ENCODE peak calls at places on chromosomes 7 and 10, in ten cellular contexts. One of them, this sample, is unnamed. For H3K4me1, the result is how much of the 10 kb centered on the place peaks cover.

GRCh38 chr10:68330852-68331454 is 911 bp upstream of the HNRNPH3 start:
- DNase-seq in HepG2: no peak
- DNase-seq in sigmoid colon: peak
- DNase-seq in GM23338: peak
- DNase-seq in endothelial cell of umbilical vein: no peak
- DNase-seq in Panc1: no peak
- DNase-seq in spleen: peak
- DNase-seq in GM12878: no peak
- DNase-seq in breast epithelium: peak
- DNase-seq in transverse colon: peak
- DNase-seq in this sample: peak

GRCh38 chr7:132402751-132403245 is 173.5 kb downstream of the PLXNA4 start:
- DNase-seq in spleen: peak
- DNase-seq in GM12878: no peak
- DNase-seq in HepG2: no peak
- DNase-seq in GM23338: no peak
- DNase-seq in breast epithelium: peak
- DNase-seq in Panc1: no peak
- DNase-seq in transverse colon: no peak
- DNase-seq in endothelial cell of umbilical vein: no peak
- DNase-seq in sigmoid colon: peak
- DNase-seq in this sample: no peak

GRCh38 chr10:74898201-74898976 is 72.0 kb downstream of the KAT6B start:
- DNase-seq in GM23338: no peak
- DNase-seq in sigmoid colon: no peak
- DNase-seq in GM12878: peak
- DNase-seq in Panc1: no peak
- DNase-seq in spleen: no peak
- DNase-seq in HepG2: peak
- DNase-seq in transverse colon: no peak
- DNase-seq in breast epithelium: no peak
- DNase-seq in endothelial cell of umbilical vein: no peak
- DNase-seq in this sample: no peak

GRCh38 chr7:131369354-131369753 is 41.7 kb downstream of the MKLN1 start:
- DNase-seq in Panc1: no peak
- DNase-seq in endothelial cell of umbilical vein: no peak
- DNase-seq in transverse colon: no peak
- DNase-seq in breast epithelium: no peak
- DNase-seq in GM12878: no peak
- DNase-seq in HepG2: no peak
- DNase-seq in GM23338: no peak
- DNase-seq in sigmoid colon: no peak
- DNase-seq in spleen: no peak
- DNase-seq in this sample: no peak

GRCh38 chr7:114356133-114356532 is 58.5 kb upstream of the FOXP2 start:
- DNase-seq in HepG2: no peak
- DNase-seq in transverse colon: no peak
- DNase-seq in Panc1: no peak
- DNase-seq in sigmoid colon: no peak
- DNase-seq in GM23338: no peak
- DNase-seq in spleen: no peak
- DNase-seq in breast epithelium: no peak
- DNase-seq in endothelial cell of umbilical vein: peak
- DNase-seq in GM12878: no peak
- DNase-seq in this sample: no peak

GRCh38 chr10:100081075-100082001 is at the start of gene CPN1:
- DNase-seq in GM12878: no peak
- DNase-seq in Panc1: no peak
- DNase-seq in endothelial cell of umbilical vein: no peak
- DNase-seq in transverse colon: no peak
- DNase-seq in spleen: no peak
- DNase-seq in GM23338: no peak
- DNase-seq in breast epithelium: no peak
- DNase-seq in HepG2: no peak
- DNase-seq in sigmoid colon: no peak
- DNase-seq in this sample: no peak

GRCh38 chr7:115038158-115038557 is 116.3 kb downstream of the MDFIC start:
- DNase-seq in breast epithelium: no peak
- DNase-seq in transverse colon: no peak
- DNase-seq in GM12878: no peak
- DNase-seq in spleen: no peak
- DNase-seq in Panc1: no peak
- DNase-seq in endothelial cell of umbilical vein: no peak
- DNase-seq in HepG2: no peak
- DNase-seq in GM23338: no peak
- DNase-seq in sigmoid colon: no peak
- DNase-seq in this sample: no peak

GRCh38 chr7:35362341-35362740 is 108.4 kb upstream of the TBX20 start:
- DNase-seq in transverse colon: no peak
- DNase-seq in GM23338: no peak
- DNase-seq in breast epithelium: no peak
- DNase-seq in Panc1: no peak
- DNase-seq in sigmoid colon: no peak
- DNase-seq in endothelial cell of umbilical vein: no peak
- DNase-seq in spleen: no peak
- DNase-seq in HepG2: no peak
- DNase-seq in GM12878: no peak
- DNase-seq in this sample: no peak

GRCh38 chr7:881441-882234 is 5.3 kb downstream of the GET4 start:
- DNase-seq in Panc1: no peak
- DNase-seq in transverse colon: no peak
- DNase-seq in GM23338: no peak
- DNase-seq in endothelial cell of umbilical vein: no peak
- DNase-seq in GM12878: no peak
- DNase-seq in HepG2: no peak
- DNase-seq in spleen: peak
- DNase-seq in sigmoid colon: peak
- DNase-seq in breast epithelium: no peak
- DNase-seq in this sample: no peak

GRCh38 chr7:884191-885003 is 8.0 kb downstream of the GET4 start:
- DNase-seq in HepG2: no peak
- DNase-seq in GM12878: no peak
- DNase-seq in GM23338: no peak
- DNase-seq in Panc1: no peak
- DNase-seq in breast epithelium: no peak
- DNase-seq in sigmoid colon: peak
- DNase-seq in spleen: peak
- DNase-seq in transverse colon: no peak
- DNase-seq in endothelial cell of umbilical vein: no peak
- DNase-seq in this sample: peak

GRCh38 chr7:882336-883028 is 6.1 kb downstream of the GET4 start:
- DNase-seq in sigmoid colon: peak
- DNase-seq in transverse colon: no peak
- DNase-seq in spleen: peak
- DNase-seq in Panc1: no peak
- DNase-seq in GM23338: no peak
- DNase-seq in HepG2: no peak
- DNase-seq in endothelial cell of umbilical vein: no peak
- DNase-seq in breast epithelium: no peak
- DNase-seq in GM12878: no peak
- DNase-seq in this sample: no peak

GRCh38 chr7:885261-885892 is 9.0 kb downstream of the GET4 start:
- DNase-seq in sigmoid colon: peak
- DNase-seq in HepG2: no peak
- DNase-seq in GM23338: no peak
- DNase-seq in spleen: peak
- DNase-seq in transverse colon: no peak
- DNase-seq in GM12878: no peak
- DNase-seq in breast epithelium: no peak
- DNase-seq in Panc1: no peak
- DNase-seq in endothelial cell of umbilical vein: no peak
- DNase-seq in this sample: no peak

DNA sequence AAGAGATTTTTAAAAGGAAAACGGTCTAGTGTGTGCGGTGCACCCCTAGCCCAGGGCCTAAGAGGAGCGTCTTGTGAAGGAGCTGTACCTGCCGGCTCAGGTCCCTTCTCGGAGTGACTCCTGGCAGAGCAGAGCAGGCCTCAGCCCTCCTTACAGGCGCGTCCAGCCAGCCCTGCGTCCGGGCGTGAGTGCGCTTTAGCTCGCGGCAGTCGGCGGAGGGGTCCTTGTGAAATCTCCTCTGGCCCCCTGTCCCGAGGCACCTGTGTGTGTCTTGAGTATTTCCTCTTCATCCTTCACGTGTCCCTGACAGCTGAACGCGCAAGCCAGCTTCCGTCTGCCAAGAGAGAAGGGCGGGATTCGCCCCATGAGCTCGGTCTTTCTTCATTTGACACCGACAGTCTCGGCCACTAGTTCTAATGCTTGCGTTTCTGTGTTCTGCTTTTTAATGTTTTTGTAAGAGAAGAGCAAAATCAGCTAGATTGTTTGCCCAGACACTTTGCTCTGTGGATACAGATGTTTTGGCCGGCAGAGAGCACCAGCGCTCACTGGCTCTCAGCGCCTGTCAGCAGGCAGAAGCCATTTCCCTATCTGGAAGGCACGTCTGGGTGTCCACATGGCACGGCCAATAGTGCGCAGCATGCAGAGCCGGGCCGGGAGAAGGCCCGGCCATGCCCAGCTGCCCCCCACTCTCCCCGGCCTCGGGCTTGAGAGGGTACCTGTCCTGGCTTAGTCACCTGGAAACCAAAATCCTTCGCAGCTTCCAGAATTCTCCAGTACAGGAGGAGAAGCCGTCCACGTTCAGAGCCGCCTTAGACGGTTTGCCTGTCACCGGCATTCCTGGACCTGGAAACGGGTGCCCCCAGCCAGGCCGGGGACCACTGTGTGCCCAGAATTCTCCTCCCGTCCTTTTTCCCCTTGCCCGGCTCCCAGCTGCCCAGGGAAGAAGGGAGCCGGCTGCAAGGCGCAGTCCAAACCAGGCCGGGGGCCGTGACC is 7.0 kb downstream of the GET4 start:
- DNase-seq in transverse colon: no peak
- DNase-seq in breast epithelium: no peak
- DNase-seq in endothelial cell of umbilical vein: no peak
- DNase-seq in sigmoid colon: peak
- DNase-seq in GM23338: no peak
- DNase-seq in Panc1: no peak
- DNase-seq in spleen: peak
- DNase-seq in HepG2: no peak
- DNase-seq in GM12878: no peak
- DNase-seq in this sample: no peak
- H3K4me1 ChIP-seq in transverse colon: under half
- H3K4me1 ChIP-seq in breast epithelium: under half
- H3K4me1 ChIP-seq in endothelial cell of umbilical vein: under half
- H3K4me1 ChIP-seq in sigmoid colon: half or more
- H3K4me1 ChIP-seq in GM23338: under half
- H3K4me1 ChIP-seq in Panc1: under half
- H3K4me1 ChIP-seq in spleen: under half
- H3K4me1 ChIP-seq in HepG2: under half
- H3K4me1 ChIP-seq in GM12878: under half
- H3K4me1 ChIP-seq in this sample: under half

GRCh38 chr10:129932182-129932581 is 31.9 kb downstream of the EBF3 start:
- DNase-seq in transverse colon: no peak
- DNase-seq in Panc1: no peak
- DNase-seq in breast epithelium: no peak
- DNase-seq in GM23338: no peak
- DNase-seq in sigmoid colon: peak
- DNase-seq in endothelial cell of umbilical vein: no peak
- DNase-seq in GM12878: no peak
- DNase-seq in spleen: peak
- DNase-seq in HepG2: no peak
- DNase-seq in this sample: no peak

GRCh38 chr10:129926066-129927055 is 37.7 kb downstream of the EBF3 start:
- DNase-seq in endothelial cell of umbilical vein: no peak
- DNase-seq in sigmoid colon: no peak
- DNase-seq in GM23338: no peak
- DNase-seq in breast epithelium: no peak
- DNase-seq in HepG2: no peak
- DNase-seq in GM12878: no peak
- DNase-seq in Panc1: no peak
- DNase-seq in spleen: peak
- DNase-seq in transverse colon: no peak
- DNase-seq in this sample: no peak

GRCh38 chr10:129927351-129928120 is 36.5 kb downstream of the EBF3 start:
- DNase-seq in HepG2: no peak
- DNase-seq in Panc1: no peak
- DNase-seq in spleen: peak
- DNase-seq in endothelial cell of umbilical vein: no peak
- DNase-seq in transverse colon: no peak
- DNase-seq in GM12878: no peak
- DNase-seq in sigmoid colon: peak
- DNase-seq in GM23338: no peak
- DNase-seq in breast epithelium: no peak
- DNase-seq in this sample: no peak

GRCh38 chr10:129932996-129933395 is 31.1 kb downstream of the EBF3 start:
- DNase-seq in sigmoid colon: peak
- DNase-seq in GM23338: no peak
- DNase-seq in HepG2: no peak
- DNase-seq in Panc1: no peak
- DNase-seq in transverse colon: no peak
- DNase-seq in GM12878: no peak
- DNase-seq in spleen: peak
- DNase-seq in endothelial cell of umbilical vein: no peak
- DNase-seq in breast epithelium: no peak
- DNase-seq in this sample: no peak

GRCh38 chr10:129929343-129930297 is 34.5 kb downstream of the EBF3 start:
- DNase-seq in breast epithelium: no peak
- DNase-seq in endothelial cell of umbilical vein: no peak
- DNase-seq in transverse colon: no peak
- DNase-seq in sigmoid colon: peak
- DNase-seq in spleen: peak
- DNase-seq in GM12878: no peak
- DNase-seq in HepG2: no peak
- DNase-seq in Panc1: no peak
- DNase-seq in GM23338: peak
- DNase-seq in this sample: no peak
- TF ChIP-seq CTCF in breast epithelium: no peak
- TF ChIP-seq CTCF in endothelial cell of umbilical vein: no peak
- TF ChIP-seq CTCF in transverse colon: no peak
- TF ChIP-seq CTCF in sigmoid colon: no peak
- TF ChIP-seq CTCF in spleen: no peak
- TF ChIP-seq CTCF in GM12878: no peak
- TF ChIP-seq CTCF in HepG2: peak
- TF ChIP-seq CTCF in Panc1: no peak
- TF ChIP-seq CTCF in GM23338: peak
- TF ChIP-seq CTCF in this sample: no peak

GRCh38 chr7:141027043-141027442 is 12.3 kb upstream of the MRPS33 start:
- DNase-seq in Panc1: no peak
- DNase-seq in GM23338: peak
- DNase-seq in transverse colon: no peak
- DNase-seq in endothelial cell of umbilical vein: no peak
- DNase-seq in HepG2: no peak
- DNase-seq in spleen: no peak
- DNase-seq in sigmoid colon: no peak
- DNase-seq in breast epithelium: no peak
- DNase-seq in GM12878: no peak
- DNase-seq in this sample: no peak

GRCh38 chr7:141024668-141025067 is 9.9 kb upstream of the MRPS33 start:
- DNase-seq in endothelial cell of umbilical vein: no peak
- DNase-seq in HepG2: no peak
- DNase-seq in breast epithelium: no peak
- DNase-seq in Panc1: no peak
- DNase-seq in GM12878: no peak
- DNase-seq in sigmoid colon: no peak
- DNase-seq in GM23338: no peak
- DNase-seq in transverse colon: no peak
- DNase-seq in spleen: no peak
- DNase-seq in this sample: no peak

GRCh38 chr7:141023305-141023704 is 8.6 kb upstream of the MRPS33 start:
- DNase-seq in breast epithelium: no peak
- DNase-seq in HepG2: no peak
- DNase-seq in GM23338: no peak
- DNase-seq in transverse colon: no peak
- DNase-seq in GM12878: no peak
- DNase-seq in endothelial cell of umbilical vein: no peak
- DNase-seq in Panc1: no peak
- DNase-seq in sigmoid colon: no peak
- DNase-seq in spleen: no peak
- DNase-seq in this sample: no peak

DNA sequence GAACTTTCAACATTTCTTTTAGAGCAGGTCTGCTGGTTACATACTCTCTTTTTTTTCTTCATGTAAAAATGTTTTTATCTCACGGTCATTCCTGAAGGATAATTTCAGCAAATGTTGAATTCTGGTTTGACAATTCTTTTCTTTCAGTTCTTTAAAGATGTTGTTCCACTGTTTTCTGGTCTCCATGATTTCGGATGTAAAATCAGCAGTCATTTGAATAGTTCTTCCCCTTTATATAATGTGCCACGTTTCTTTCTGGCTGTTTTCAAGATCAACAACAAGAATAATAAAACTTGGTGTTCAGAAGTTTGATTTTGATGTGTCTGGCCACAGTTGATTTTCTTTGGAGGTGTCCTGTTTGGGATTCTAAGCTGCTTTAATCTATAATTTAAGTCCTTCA is 14.0 kb upstream of the MRPS33 start:
- DNase-seq in Panc1: no peak
- DNase-seq in spleen: no peak
- DNase-seq in sigmoid colon: no peak
- DNase-seq in breast epithelium: no peak
- DNase-seq in transverse colon: no peak
- DNase-seq in endothelial cell of umbilical vein: no peak
- DNase-seq in HepG2: no peak
- DNase-seq in GM23338: no peak
- DNase-seq in GM12878: no peak
- DNase-seq in this sample: no peak
- TF ChIP-seq POLR2AphosphoS5 in Panc1: no peak
- TF ChIP-seq POLR2AphosphoS5 in spleen: no peak
- TF ChIP-seq POLR2AphosphoS5 in sigmoid colon: no peak
- TF ChIP-seq POLR2AphosphoS5 in breast epithelium: no peak
- TF ChIP-seq POLR2AphosphoS5 in transverse colon: no peak
- TF ChIP-seq POLR2AphosphoS5 in endothelial cell of umbilical vein: no peak
- TF ChIP-seq POLR2AphosphoS5 in HepG2: no peak
- TF ChIP-seq POLR2AphosphoS5 in GM23338: no peak
- TF ChIP-seq POLR2AphosphoS5 in GM12878: no peak
- TF ChIP-seq POLR2AphosphoS5 in this sample: no peak

GRCh38 chr7:44618754-44619153 is 12.3 kb downstream of the OGDH start:
- DNase-seq in Panc1: no peak
- DNase-seq in endothelial cell of umbilical vein: no peak
- DNase-seq in spleen: no peak
- DNase-seq in transverse colon: no peak
- DNase-seq in GM12878: no peak
- DNase-seq in GM23338: no peak
- DNase-seq in HepG2: no peak
- DNase-seq in sigmoid colon: no peak
- DNase-seq in breast epithelium: no peak
- DNase-seq in this sample: no peak

GRCh38 chr7:44618045-44618444 is 11.6 kb downstream of the OGDH start:
- DNase-seq in spleen: no peak
- DNase-seq in Panc1: no peak
- DNase-seq in sigmoid colon: no peak
- DNase-seq in GM23338: no peak
- DNase-seq in endothelial cell of umbilical vein: no peak
- DNase-seq in breast epithelium: no peak
- DNase-seq in GM12878: no peak
- DNase-seq in HepG2: no peak
- DNase-seq in transverse colon: no peak
- DNase-seq in this sample: no peak

GRCh38 chr7:44616545-44616944 is 10.1 kb downstream of the OGDH start:
- DNase-seq in sigmoid colon: no peak
- DNase-seq in GM12878: no peak
- DNase-seq in spleen: no peak
- DNase-seq in transverse colon: no peak
- DNase-seq in Panc1: no peak
- DNase-seq in breast epithelium: no peak
- DNase-seq in HepG2: no peak
- DNase-seq in GM23338: no peak
- DNase-seq in endothelial cell of umbilical vein: no peak
- DNase-seq in this sample: no peak

GRCh38 chr7:44615793-44616192 is 9.4 kb downstream of the OGDH start:
- DNase-seq in sigmoid colon: no peak
- DNase-seq in spleen: no peak
- DNase-seq in GM23338: no peak
- DNase-seq in transverse colon: no peak
- DNase-seq in breast epithelium: no peak
- DNase-seq in HepG2: no peak
- DNase-seq in Panc1: no peak
- DNase-seq in endothelial cell of umbilical vein: no peak
- DNase-seq in GM12878: no peak
- DNase-seq in this sample: no peak

DNA sequence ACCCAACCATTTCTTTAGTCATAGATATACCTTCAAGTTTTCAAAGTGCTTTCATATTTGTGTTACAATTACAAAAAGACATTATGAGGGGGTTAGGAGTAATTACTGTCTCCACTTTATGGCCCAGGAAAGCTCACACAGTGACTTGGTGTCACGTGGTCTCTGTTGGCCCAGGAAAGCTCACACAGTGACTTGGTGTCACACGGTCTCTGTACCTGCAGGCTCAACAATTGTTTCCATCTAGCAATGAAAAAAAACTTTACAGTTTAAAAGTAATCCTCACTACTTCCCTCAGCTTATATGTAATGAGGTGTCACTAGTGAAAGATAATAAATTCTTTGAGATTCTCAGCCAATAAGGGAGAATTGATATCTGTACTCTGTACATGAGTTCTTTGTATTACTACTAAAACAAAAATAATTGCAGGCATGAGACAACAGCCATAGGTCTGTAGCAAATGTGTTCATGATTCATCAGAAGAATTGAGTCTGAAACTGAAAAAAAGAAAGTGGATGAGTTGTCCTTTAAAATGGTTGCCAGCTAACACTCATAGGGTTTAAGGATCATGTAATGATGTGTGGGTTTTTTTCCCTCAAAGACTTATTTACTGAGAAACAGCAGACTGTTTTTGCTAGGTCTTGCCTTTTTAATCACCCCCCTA is 10.9 kb downstream of the OGDH start:
- DNase-seq in HepG2: no peak
- DNase-seq in GM12878: no peak
- DNase-seq in transverse colon: no peak
- DNase-seq in sigmoid colon: no peak
- DNase-seq in breast epithelium: no peak
- DNase-seq in Panc1: no peak
- DNase-seq in endothelial cell of umbilical vein: no peak
- DNase-seq in spleen: no peak
- DNase-seq in GM23338: no peak
- DNase-seq in this sample: no peak
- H3K4me1 ChIP-seq in HepG2: under half
- H3K4me1 ChIP-seq in GM12878: under half
- H3K4me1 ChIP-seq in transverse colon: half or more
- H3K4me1 ChIP-seq in sigmoid colon: under half
- H3K4me1 ChIP-seq in breast epithelium: under half
- H3K4me1 ChIP-seq in Panc1: half or more
- H3K4me1 ChIP-seq in endothelial cell of umbilical vein: under half
- H3K4me1 ChIP-seq in spleen: under half
- H3K4me1 ChIP-seq in GM23338: under half
- H3K4me1 ChIP-seq in this sample: under half

This sample was measured in prostate gland.